ENCODE peak calls at places on chromosome 14, in seven cellular contexts. One of them, this sample, is unnamed.

GRCh38 chr14:88463318-88463717 is 77.9 kb downstream of the SPATA7 start:
- DNase-seq in OCI-LY7: peak
- DNase-seq in esophagus squamous epithelium: no peak
- DNase-seq in fibroblast of pulmonary artery: peak
- DNase-seq in pancreas: no peak
- DNase-seq in brain microvascular endothelial cell: no peak
- DNase-seq in cardiac muscle cell: peak
- DNase-seq in this sample: no peak

GRCh38 chr14:53890611-53891091 is 66.0 kb downstream of the BMP4 start:
- DNase-seq in OCI-LY7: no peak
- DNase-seq in esophagus squamous epithelium: no peak
- DNase-seq in fibroblast of pulmonary artery: no peak
- DNase-seq in pancreas: no peak
- DNase-seq in brain microvascular endothelial cell: peak
- DNase-seq in cardiac muscle cell: no peak
- DNase-seq in this sample: peak

GRCh38 chr14:23881292-23881691 is 72.3 kb upstream of the DHRS4 start:
- DNase-seq in OCI-LY7: no peak
- DNase-seq in esophagus squamous epithelium: no peak
- DNase-seq in fibroblast of pulmonary artery: no peak
- DNase-seq in pancreas: no peak
- DNase-seq in brain microvascular endothelial cell: no peak
- DNase-seq in cardiac muscle cell: no peak
- DNase-seq in this sample: peak

GRCh38 chr14:94867931-94868597 is 98.2 kb upstream of the GSC start:
- DNase-seq in OCI-LY7: no peak
- DNase-seq in esophagus squamous epithelium: no peak
- DNase-seq in fibroblast of pulmonary artery: no peak
- DNase-seq in pancreas: no peak
- DNase-seq in brain microvascular endothelial cell: no peak
- DNase-seq in cardiac muscle cell: peak
- DNase-seq in this sample: peak

GRCh38 chr14:92942136-92942535 is 19.2 kb downstream of the CHGA start:
- DNase-seq in OCI-LY7: no peak
- DNase-seq in esophagus squamous epithelium: no peak
- DNase-seq in fibroblast of pulmonary artery: no peak
- DNase-seq in pancreas: no peak
- DNase-seq in brain microvascular endothelial cell: no peak
- DNase-seq in cardiac muscle cell: no peak
- DNase-seq in this sample: no peak

GRCh38 chr14:91252901-91253794 is 8.6 kb upstream of the GPR68 start:
- DNase-seq in OCI-LY7: peak
- DNase-seq in esophagus squamous epithelium: no peak
- DNase-seq in fibroblast of pulmonary artery: no peak
- DNase-seq in pancreas: no peak
- DNase-seq in brain microvascular endothelial cell: no peak
- DNase-seq in cardiac muscle cell: no peak
- DNase-seq in this sample: no peak

GRCh38 chr14:80325688-80326087 is 114.4 kb upstream of the DIO2 start:
- DNase-seq in OCI-LY7: no peak
- DNase-seq in esophagus squamous epithelium: no peak
- DNase-seq in fibroblast of pulmonary artery: no peak
- DNase-seq in pancreas: no peak
- DNase-seq in brain microvascular endothelial cell: no peak
- DNase-seq in cardiac muscle cell: no peak
- DNase-seq in this sample: no peak

GRCh38 chr14:59265808-59266207 is 77.3 kb downstream of the DAAM1 start:
- DNase-seq in OCI-LY7: no peak
- DNase-seq in esophagus squamous epithelium: no peak
- DNase-seq in fibroblast of pulmonary artery: no peak
- DNase-seq in pancreas: no peak
- DNase-seq in brain microvascular endothelial cell: no peak
- DNase-seq in cardiac muscle cell: no peak
- DNase-seq in this sample: no peak

GRCh38 chr14:103393687-103394626 is 8.7 kb downstream of the MARK3 start:
- DNase-seq in OCI-LY7: peak
- DNase-seq in esophagus squamous epithelium: no peak
- DNase-seq in fibroblast of pulmonary artery: peak
- DNase-seq in pancreas: no peak
- DNase-seq in brain microvascular endothelial cell: no peak
- DNase-seq in cardiac muscle cell: peak
- DNase-seq in this sample: peak

GRCh38 chr14:106459971-106460730 is 933.8 kb downstream of the TMEM121 start:
- DNase-seq in OCI-LY7: peak
- DNase-seq in esophagus squamous epithelium: no peak
- DNase-seq in fibroblast of pulmonary artery: no peak
- DNase-seq in pancreas: no peak
- DNase-seq in brain microvascular endothelial cell: no peak
- DNase-seq in cardiac muscle cell: no peak
- DNase-seq in this sample: no peak

GRCh38 chr14:50399251-50400032 is 2.8 kb upstream of the CDKL1 start:
- DNase-seq in OCI-LY7: no peak
- DNase-seq in esophagus squamous epithelium: no peak
- DNase-seq in fibroblast of pulmonary artery: peak
- DNase-seq in pancreas: peak
- DNase-seq in brain microvascular endothelial cell: peak
- DNase-seq in cardiac muscle cell: peak
- DNase-seq in this sample: peak

GRCh38 chr14:86954623-86955022 is 1038.4 kb downstream of the GALC start:
- DNase-seq in OCI-LY7: no peak
- DNase-seq in esophagus squamous epithelium: no peak
- DNase-seq in fibroblast of pulmonary artery: no peak
- DNase-seq in pancreas: no peak
- DNase-seq in brain microvascular endothelial cell: no peak
- DNase-seq in cardiac muscle cell: no peak
- DNase-seq in this sample: no peak

GRCh38 chr14:51607677-51608076 is 44.0 kb upstream of the FRMD6 start:
- DNase-seq in OCI-LY7: no peak
- DNase-seq in esophagus squamous epithelium: no peak
- DNase-seq in fibroblast of pulmonary artery: peak
- DNase-seq in pancreas: no peak
- DNase-seq in brain microvascular endothelial cell: peak
- DNase-seq in cardiac muscle cell: no peak
- DNase-seq in this sample: peak

GRCh38 chr14:87989613-87990299 is 3.2 kb downstream of the GALC start:
- DNase-seq in OCI-LY7: no peak
- DNase-seq in esophagus squamous epithelium: no peak
- DNase-seq in fibroblast of pulmonary artery: no peak
- DNase-seq in pancreas: no peak
- DNase-seq in brain microvascular endothelial cell: no peak
- DNase-seq in cardiac muscle cell: no peak
- DNase-seq in this sample: no peak

GRCh38 chr14:73759183-73759713 is 45.1 kb upstream of the PNMA1 start:
- DNase-seq in OCI-LY7: peak
- DNase-seq in esophagus squamous epithelium: no peak
- DNase-seq in fibroblast of pulmonary artery: peak
- DNase-seq in pancreas: peak
- DNase-seq in brain microvascular endothelial cell: no peak
- DNase-seq in cardiac muscle cell: peak
- DNase-seq in this sample: peak

GRCh38 chr14:106039400-106039799 is 513.0 kb downstream of the TMEM121 start:
- DNase-seq in OCI-LY7: no peak
- DNase-seq in esophagus squamous epithelium: no peak
- DNase-seq in fibroblast of pulmonary artery: no peak
- DNase-seq in pancreas: peak
- DNase-seq in brain microvascular endothelial cell: no peak
- DNase-seq in cardiac muscle cell: no peak
- DNase-seq in this sample: no peak

GRCh38 chr14:67285876-67286452 is 44.7 kb downstream of the PALS1 start:
- DNase-seq in OCI-LY7: peak
- DNase-seq in esophagus squamous epithelium: no peak
- DNase-seq in fibroblast of pulmonary artery: peak
- DNase-seq in pancreas: no peak
- DNase-seq in brain microvascular endothelial cell: no peak
- DNase-seq in cardiac muscle cell: peak
- DNase-seq in this sample: peak

GRCh38 chr14:65371784-65372183 is 40.7 kb upstream of the FUT8 start:
- DNase-seq in OCI-LY7: no peak
- DNase-seq in esophagus squamous epithelium: no peak
- DNase-seq in fibroblast of pulmonary artery: no peak
- DNase-seq in pancreas: no peak
- DNase-seq in brain microvascular endothelial cell: no peak
- DNase-seq in cardiac muscle cell: no peak
- DNase-seq in this sample: no peak

GRCh38 chr14:65373671-65374039 is 38.9 kb upstream of the FUT8 start:
- DNase-seq in OCI-LY7: no peak
- DNase-seq in esophagus squamous epithelium: no peak
- DNase-seq in fibroblast of pulmonary artery: no peak
- DNase-seq in pancreas: no peak
- DNase-seq in brain microvascular endothelial cell: no peak
- DNase-seq in cardiac muscle cell: no peak
- DNase-seq in this sample: no peak

GRCh38 chr14:65369560-65369959 is 43.0 kb upstream of the FUT8 start:
- DNase-seq in OCI-LY7: no peak
- DNase-seq in esophagus squamous epithelium: no peak
- DNase-seq in fibroblast of pulmonary artery: no peak
- DNase-seq in pancreas: no peak
- DNase-seq in brain microvascular endothelial cell: no peak
- DNase-seq in cardiac muscle cell: no peak
- DNase-seq in this sample: no peak

GRCh38 chr14:65370890-65371289 is 41.6 kb upstream of the FUT8 start:
- DNase-seq in OCI-LY7: no peak
- DNase-seq in esophagus squamous epithelium: no peak
- DNase-seq in fibroblast of pulmonary artery: no peak
- DNase-seq in pancreas: no peak
- DNase-seq in brain microvascular endothelial cell: no peak
- DNase-seq in cardiac muscle cell: no peak
- DNase-seq in this sample: no peak

DNA sequence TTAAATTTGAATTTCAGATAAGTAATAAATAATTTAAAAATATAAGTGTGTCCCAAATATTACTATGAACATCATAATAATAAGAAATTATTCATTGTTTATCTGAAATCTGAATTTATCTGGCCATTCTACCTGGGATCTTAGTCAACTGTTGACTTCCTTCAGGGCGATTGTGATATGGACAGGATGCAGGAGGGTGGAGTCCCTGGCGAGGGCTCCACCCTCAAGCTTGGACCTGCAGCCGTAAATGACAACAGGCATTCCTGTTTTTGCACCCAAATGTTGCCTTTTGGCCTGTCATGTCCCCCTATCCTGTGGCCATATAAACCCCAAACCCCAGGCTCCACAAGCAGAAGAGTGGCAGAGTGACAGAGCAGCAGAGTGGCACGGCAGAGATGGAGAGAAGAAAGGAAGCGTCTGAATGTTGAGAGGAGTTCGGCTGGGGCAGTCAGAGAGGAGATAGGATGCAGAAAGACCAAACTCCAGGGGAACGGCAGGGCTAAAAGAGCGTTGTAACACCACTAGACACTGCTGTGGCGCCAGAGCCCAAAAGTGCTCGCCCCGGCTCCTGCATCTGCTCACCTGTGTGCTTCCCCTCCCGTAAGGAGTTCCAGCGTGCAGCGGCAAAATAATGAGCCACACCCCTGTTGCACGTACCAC is 39.4 kb upstream of the FUT8 start:
- DNase-seq in OCI-LY7: no peak
- DNase-seq in esophagus squamous epithelium: no peak
- DNase-seq in fibroblast of pulmonary artery: no peak
- DNase-seq in pancreas: no peak
- DNase-seq in brain microvascular endothelial cell: no peak
- DNase-seq in cardiac muscle cell: no peak
- DNase-seq in this sample: no peak
- H3K4me3 ChIP-seq in OCI-LY7: no peak
- H3K4me3 ChIP-seq in esophagus squamous epithelium: peak
- H3K4me3 ChIP-seq in fibroblast of pulmonary artery: no peak
- H3K4me3 ChIP-seq in pancreas: no peak
- H3K4me3 ChIP-seq in brain microvascular endothelial cell: no peak
- H3K4me3 ChIP-seq in cardiac muscle cell: no peak
- H3K4me3 ChIP-seq in this sample: no peak

GRCh38 chr14:22221508-22221907 is 367.5 kb downstream of the DAD1 start:
- DNase-seq in OCI-LY7: peak
- DNase-seq in esophagus squamous epithelium: no peak
- DNase-seq in fibroblast of pulmonary artery: peak
- DNase-seq in pancreas: no peak
- DNase-seq in brain microvascular endothelial cell: peak
- DNase-seq in cardiac muscle cell: peak
- DNase-seq in this sample: peak
- TF ChIP-seq CTCF in OCI-LY7: peak
- TF ChIP-seq CTCF in esophagus squamous epithelium: no peak
- TF ChIP-seq CTCF in fibroblast of pulmonary artery: peak
- TF ChIP-seq CTCF in pancreas: no peak
- TF ChIP-seq CTCF in brain microvascular endothelial cell: peak
- TF ChIP-seq CTCF in cardiac muscle cell: peak
- TF ChIP-seq CTCF in this sample: peak

GRCh38 chr14:74954947-74955228 is 509 bp downstream of the PGF start:
- DNase-seq in OCI-LY7: no peak
- DNase-seq in esophagus squamous epithelium: no peak
- DNase-seq in fibroblast of pulmonary artery: no peak
- DNase-seq in pancreas: no peak
- DNase-seq in brain microvascular endothelial cell: no peak
- DNase-seq in cardiac muscle cell: peak
- DNase-seq in this sample: no peak
- H3K4me3 ChIP-seq in OCI-LY7: no peak
- H3K4me3 ChIP-seq in esophagus squamous epithelium: peak
- H3K4me3 ChIP-seq in fibroblast of pulmonary artery: peak
- H3K4me3 ChIP-seq in pancreas: no peak
- H3K4me3 ChIP-seq in brain microvascular endothelial cell: peak
- H3K4me3 ChIP-seq in cardiac muscle cell: peak
- H3K4me3 ChIP-seq in this sample: peak

DNA sequence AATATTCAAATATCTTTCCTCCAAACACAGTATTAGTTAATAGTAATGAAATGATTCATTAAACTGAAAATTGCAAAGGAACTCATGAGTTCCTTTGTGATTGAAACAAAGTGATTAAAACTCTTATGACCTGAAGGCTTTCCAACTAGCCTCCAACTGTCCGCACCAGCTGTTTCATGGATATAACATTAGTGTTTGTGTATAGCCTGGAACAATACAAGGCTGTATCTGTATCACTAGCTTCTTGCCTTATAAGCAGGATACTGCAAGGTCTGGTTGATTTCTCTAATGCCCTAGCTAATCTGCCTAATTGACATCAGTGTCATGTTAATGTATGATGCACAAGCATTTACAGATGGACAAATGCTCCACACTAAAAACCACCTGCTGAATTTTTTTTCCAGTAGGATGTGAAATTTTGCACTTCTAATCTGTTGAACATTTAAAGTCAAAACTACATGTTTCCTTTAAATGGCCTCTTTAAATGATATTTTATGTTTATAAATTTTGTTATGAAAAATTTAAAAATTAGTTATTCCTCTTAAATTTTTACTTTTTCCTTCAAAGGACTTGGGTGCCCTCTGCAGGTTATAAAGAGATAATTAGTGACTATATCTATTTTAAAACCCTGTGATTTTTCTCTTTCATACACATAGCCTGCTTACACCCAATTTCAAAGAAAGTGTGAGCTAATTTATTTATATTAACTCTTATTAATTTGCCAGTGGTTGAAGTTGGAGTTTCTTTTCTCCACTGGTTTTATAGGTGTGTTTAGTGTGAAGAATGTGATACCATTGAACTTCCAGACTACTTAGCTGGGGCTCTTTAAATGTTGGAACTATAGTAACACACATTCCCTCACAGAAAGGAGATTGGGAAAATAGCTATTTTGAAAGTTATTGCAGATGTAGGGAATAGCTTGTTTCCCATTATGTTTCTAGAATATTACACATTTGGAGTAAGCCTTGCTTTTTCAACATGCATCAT is 25.4 kb downstream of the AP5M1 start:
- DNase-seq in OCI-LY7: peak
- DNase-seq in esophagus squamous epithelium: no peak
- DNase-seq in fibroblast of pulmonary artery: peak
- DNase-seq in pancreas: no peak
- DNase-seq in brain microvascular endothelial cell: no peak
- DNase-seq in cardiac muscle cell: peak
- DNase-seq in this sample: peak
- TF ChIP-seq CTCF in OCI-LY7: peak
- TF ChIP-seq CTCF in esophagus squamous epithelium: no peak
- TF ChIP-seq CTCF in fibroblast of pulmonary artery: peak
- TF ChIP-seq CTCF in pancreas: no peak
- TF ChIP-seq CTCF in brain microvascular endothelial cell: peak
- TF ChIP-seq CTCF in cardiac muscle cell: peak
- TF ChIP-seq CTCF in this sample: no peak

GRCh38 chr14:31194095-31194494 is 13.5 kb downstream of the HECTD1 start:
- DNase-seq in OCI-LY7: no peak
- DNase-seq in esophagus squamous epithelium: no peak
- DNase-seq in fibroblast of pulmonary artery: no peak
- DNase-seq in pancreas: no peak
- DNase-seq in brain microvascular endothelial cell: no peak
- DNase-seq in cardiac muscle cell: peak
- DNase-seq in this sample: peak
- H3K4me3 ChIP-seq in OCI-LY7: no peak
- H3K4me3 ChIP-seq in esophagus squamous epithelium: no peak
- H3K4me3 ChIP-seq in fibroblast of pulmonary artery: no peak
- H3K4me3 ChIP-seq in pancreas: no peak
- H3K4me3 ChIP-seq in brain microvascular endothelial cell: no peak
- H3K4me3 ChIP-seq in cardiac muscle cell: no peak
- H3K4me3 ChIP-seq in this sample: no peak

This sample was measured in astrocyte of the spinal cord.